ENCODE peak calls at places on chromosomes 3 and 15, in six cellular contexts. One of them, this sample, is unnamed.

GRCh38 chr3:93988283-93988682 is 8.3 kb downstream of the ARL13B start:
- DNase-seq in HepG2: no peak
- DNase-seq in endothelial cell of umbilical vein: peak
- DNase-seq in K562: no peak
- DNase-seq in A549: no peak
- DNase-seq in GM12878: no peak
- DNase-seq in this sample: no peak

GRCh38 chr3:13277860-13278531 is 142.1 kb downstream of the NUP210 start:
- DNase-seq in endothelial cell of umbilical vein: no peak
- DNase-seq in A549: no peak
- DNase-seq in GM12878: no peak
- DNase-seq in K562: peak
- DNase-seq in HepG2: no peak
- DNase-seq in this sample: peak

GRCh38 chr15:51750942-51751686 is at the start of gene TMOD2:
- DNase-seq in GM12878: no peak
- DNase-seq in endothelial cell of umbilical vein: no peak
- DNase-seq in K562: peak
- DNase-seq in A549: peak
- DNase-seq in HepG2: no peak
- DNase-seq in this sample: peak

GRCh38 chr3:19357947-19358346 is 209.6 kb downstream of the KCNH8 start:
- DNase-seq in K562: no peak
- DNase-seq in A549: no peak
- DNase-seq in endothelial cell of umbilical vein: no peak
- DNase-seq in HepG2: no peak
- DNase-seq in GM12878: no peak
- DNase-seq in this sample: no peak

GRCh38 chr15:66139816-66140215 is 113.7 kb downstream of the MEGF11 start:
- DNase-seq in A549: no peak
- DNase-seq in K562: no peak
- DNase-seq in endothelial cell of umbilical vein: no peak
- DNase-seq in GM12878: no peak
- DNase-seq in HepG2: no peak
- DNase-seq in this sample: no peak

GRCh38 chr3:115790759-115791158 is 167.4 kb downstream of the GAP43 start:
- DNase-seq in A549: peak
- DNase-seq in HepG2: peak
- DNase-seq in endothelial cell of umbilical vein: peak
- DNase-seq in K562: peak
- DNase-seq in GM12878: no peak
- DNase-seq in this sample: peak

GRCh38 chr3:168722091-168722490 is 626.4 kb upstream of the GOLIM4 start:
- DNase-seq in K562: no peak
- DNase-seq in HepG2: no peak
- DNase-seq in endothelial cell of umbilical vein: no peak
- DNase-seq in GM12878: no peak
- DNase-seq in A549: no peak
- DNase-seq in this sample: no peak

GRCh38 chr3:23112491-23112890 is 90.6 kb upstream of the UBE2E2 start:
- DNase-seq in endothelial cell of umbilical vein: no peak
- DNase-seq in GM12878: no peak
- DNase-seq in A549: no peak
- DNase-seq in HepG2: no peak
- DNase-seq in K562: no peak
- DNase-seq in this sample: peak

GRCh38 chr15:74826372-74826819 is at the start of gene CPLX3:
- DNase-seq in GM12878: no peak
- DNase-seq in K562: peak
- DNase-seq in endothelial cell of umbilical vein: no peak
- DNase-seq in A549: no peak
- DNase-seq in HepG2: no peak
- DNase-seq in this sample: peak

GRCh38 chr3:127673191-127674098 is 693 bp downstream of the ABTB1 start:
- DNase-seq in HepG2: no peak
- DNase-seq in K562: peak
- DNase-seq in GM12878: no peak
- DNase-seq in endothelial cell of umbilical vein: peak
- DNase-seq in A549: peak
- DNase-seq in this sample: no peak

GRCh38 chr3:22269827-22270226 is 518.8 kb upstream of the ZNF385D start:
- DNase-seq in K562: no peak
- DNase-seq in endothelial cell of umbilical vein: no peak
- DNase-seq in A549: no peak
- DNase-seq in HepG2: no peak
- DNase-seq in GM12878: no peak
- DNase-seq in this sample: no peak

GRCh38 chr3:171831936-171832335 is 11.2 kb upstream of the TMEM212 start:
- DNase-seq in endothelial cell of umbilical vein: no peak
- DNase-seq in GM12878: no peak
- DNase-seq in K562: no peak
- DNase-seq in A549: no peak
- DNase-seq in HepG2: no peak
- DNase-seq in this sample: no peak

GRCh38 chr3:189365609-189366564 is 194.1 kb downstream of the TPRG1 start:
- DNase-seq in A549: no peak
- DNase-seq in GM12878: no peak
- DNase-seq in endothelial cell of umbilical vein: no peak
- DNase-seq in K562: no peak
- DNase-seq in HepG2: no peak
- DNase-seq in this sample: peak

GRCh38 chr15:70509282-70510272 is 253.8 kb downstream of the UACA start:
- DNase-seq in endothelial cell of umbilical vein: no peak
- DNase-seq in GM12878: no peak
- DNase-seq in HepG2: no peak
- DNase-seq in A549: no peak
- DNase-seq in K562: no peak
- DNase-seq in this sample: peak

GRCh38 chr3:20583648-20584047 is 397.6 kb upstream of the SGO1 start:
- DNase-seq in HepG2: no peak
- DNase-seq in A549: no peak
- DNase-seq in endothelial cell of umbilical vein: no peak
- DNase-seq in GM12878: no peak
- DNase-seq in K562: no peak
- DNase-seq in this sample: no peak

GRCh38 chr15:78195735-78196201 is 38.6 kb downstream of the ACSBG1 start:
- DNase-seq in GM12878: no peak
- DNase-seq in HepG2: peak
- DNase-seq in K562: peak
- DNase-seq in A549: peak
- DNase-seq in endothelial cell of umbilical vein: peak
- DNase-seq in this sample: peak

GRCh38 chr3:101902041-101902440 is 52.7 kb downstream of the NFKBIZ start:
- DNase-seq in GM12878: no peak
- DNase-seq in K562: no peak
- DNase-seq in A549: peak
- DNase-seq in endothelial cell of umbilical vein: peak
- DNase-seq in HepG2: no peak
- DNase-seq in this sample: peak

GRCh38 chr15:31265090-31265870 is 61.4 kb upstream of the KLF13 start:
- DNase-seq in endothelial cell of umbilical vein: no peak
- DNase-seq in K562: no peak
- DNase-seq in GM12878: no peak
- DNase-seq in HepG2: peak
- DNase-seq in A549: no peak
- DNase-seq in this sample: peak

GRCh38 chr3:23100106-23100505 is 103.0 kb upstream of the UBE2E2 start:
- DNase-seq in A549: no peak
- DNase-seq in K562: no peak
- DNase-seq in HepG2: no peak
- DNase-seq in GM12878: no peak
- DNase-seq in endothelial cell of umbilical vein: no peak
- DNase-seq in this sample: no peak

GRCh38 chr15:65392368-65392767 is 14.6 kb upstream of the IGDCC3 start:
- DNase-seq in endothelial cell of umbilical vein: no peak
- DNase-seq in GM12878: no peak
- DNase-seq in A549: no peak
- DNase-seq in K562: no peak
- DNase-seq in HepG2: no peak
- DNase-seq in this sample: no peak

GRCh38 chr3:35929158-35929557 is 289.8 kb downstream of the ARPP21 start:
- DNase-seq in A549: no peak
- DNase-seq in GM12878: no peak
- DNase-seq in HepG2: no peak
- DNase-seq in K562: no peak
- DNase-seq in endothelial cell of umbilical vein: peak
- DNase-seq in this sample: no peak

GRCh38 chr15:32119694-32120330 is 89.5 kb downstream of the CHRNA7 start:
- DNase-seq in HepG2: no peak
- DNase-seq in endothelial cell of umbilical vein: no peak
- DNase-seq in A549: no peak
- DNase-seq in GM12878: no peak
- DNase-seq in K562: no peak
- DNase-seq in this sample: no peak

GRCh38 chr15:63476229-63476632 is 28.2 kb upstream of the USP3 start:
- DNase-seq in GM12878: no peak
- DNase-seq in A549: peak
- DNase-seq in HepG2: peak
- DNase-seq in K562: no peak
- DNase-seq in endothelial cell of umbilical vein: peak
- DNase-seq in this sample: no peak

DNA sequence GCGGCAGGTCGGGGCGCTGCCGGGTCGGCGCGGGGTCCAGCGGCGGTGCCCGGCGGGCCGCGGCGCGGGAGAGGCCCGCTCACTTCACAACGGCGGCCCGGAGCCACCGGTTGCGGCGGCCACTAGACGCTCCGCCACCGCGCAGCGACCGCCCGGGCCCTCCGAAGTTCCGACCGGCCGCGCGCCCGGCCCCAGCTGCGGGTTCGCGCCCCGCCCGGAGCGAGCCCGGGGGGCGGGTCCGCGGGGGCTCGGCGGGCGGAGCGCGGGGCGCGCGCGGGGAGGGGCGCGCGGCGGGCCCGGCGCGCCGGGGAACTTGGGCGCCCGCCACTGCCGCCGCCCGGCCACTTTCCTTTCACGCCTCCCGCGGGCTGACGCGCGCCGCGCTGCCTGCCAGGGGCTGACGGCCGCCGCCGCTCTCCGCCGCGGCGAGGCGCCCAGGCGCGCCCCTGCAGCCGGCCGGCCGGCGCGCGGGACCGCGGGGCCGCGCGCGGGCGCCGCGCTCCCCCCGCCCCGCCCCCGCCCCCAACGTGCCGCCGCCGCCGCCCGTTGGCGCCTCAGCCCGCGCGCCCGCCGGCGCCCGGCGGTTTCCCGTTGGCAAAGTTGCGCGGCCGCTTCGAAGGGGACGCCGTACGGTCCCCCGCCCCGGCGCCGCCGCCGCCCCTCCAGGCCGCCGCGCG is 628 bp downstream of the SFMBT1 start:
- DNase-seq in A549: peak
- DNase-seq in K562: peak
- DNase-seq in HepG2: no peak
- DNase-seq in endothelial cell of umbilical vein: no peak
- DNase-seq in GM12878: no peak
- DNase-seq in this sample: peak
- TF ChIP-seq POLR2A in A549: no peak
- TF ChIP-seq POLR2A in K562: no peak
- TF ChIP-seq POLR2A in HepG2: no peak
- TF ChIP-seq POLR2A in endothelial cell of umbilical vein: no peak
- TF ChIP-seq POLR2A in GM12878: peak
- TF ChIP-seq POLR2A in this sample: no peak

GRCh38 chr15:96353931-96354730 is 23.6 kb downstream of the NR2F2 start:
- DNase-seq in endothelial cell of umbilical vein: peak
- DNase-seq in K562: peak
- DNase-seq in HepG2: no peak
- DNase-seq in A549: no peak
- DNase-seq in GM12878: no peak
- DNase-seq in this sample: peak
- TF ChIP-seq MYC in endothelial cell of umbilical vein: no peak
- TF ChIP-seq MYC in K562: no peak
- TF ChIP-seq MYC in HepG2: peak
- TF ChIP-seq MYC in A549: no peak
- TF ChIP-seq MYC in GM12878: no peak
- TF ChIP-seq MYC in this sample: peak

GRCh38 chr3:179432021-179432420 is 19.2 kb downstream of the GNB4 start:
- DNase-seq in HepG2: no peak
- DNase-seq in K562: no peak
- DNase-seq in GM12878: peak
- DNase-seq in A549: no peak
- DNase-seq in endothelial cell of umbilical vein: no peak
- DNase-seq in this sample: peak

GRCh38 chr3:179432451-179432850 is 18.8 kb downstream of the GNB4 start:
- DNase-seq in endothelial cell of umbilical vein: no peak
- DNase-seq in GM12878: no peak
- DNase-seq in HepG2: no peak
- DNase-seq in A549: no peak
- DNase-seq in K562: no peak
- DNase-seq in this sample: no peak

GRCh38 chr3:179438836-179439235 is 12.4 kb downstream of the GNB4 start:
- DNase-seq in A549: no peak
- DNase-seq in endothelial cell of umbilical vein: no peak
- DNase-seq in HepG2: no peak
- DNase-seq in GM12878: peak
- DNase-seq in K562: no peak
- DNase-seq in this sample: no peak

DNA sequence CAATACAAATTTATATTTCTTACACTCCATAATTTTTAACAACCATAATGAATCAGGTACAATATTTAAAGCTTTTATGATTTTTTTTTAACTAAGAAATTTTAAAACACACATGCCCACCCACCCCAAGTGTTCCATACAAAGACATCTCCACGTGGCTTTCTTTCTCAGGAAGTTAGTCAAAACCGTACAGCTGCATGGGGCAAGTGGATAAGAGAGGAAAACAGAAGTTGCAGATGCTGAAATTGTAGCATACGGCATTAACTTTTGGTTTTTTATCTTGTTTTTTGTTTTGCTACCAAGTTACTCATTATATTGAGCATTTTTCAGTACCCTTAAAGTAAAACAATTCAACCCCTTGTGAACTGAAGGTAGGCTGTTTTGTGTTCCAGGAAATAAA is 14.8 kb downstream of the GNB4 start:
- DNase-seq in endothelial cell of umbilical vein: peak
- DNase-seq in A549: no peak
- DNase-seq in HepG2: no peak
- DNase-seq in GM12878: no peak
- DNase-seq in K562: no peak
- DNase-seq in this sample: peak
- H3K4me3 ChIP-seq in endothelial cell of umbilical vein: no peak
- H3K4me3 ChIP-seq in A549: no peak
- H3K4me3 ChIP-seq in HepG2: no peak
- H3K4me3 ChIP-seq in GM12878: no peak
- H3K4me3 ChIP-seq in K562: no peak
- H3K4me3 ChIP-seq in this sample: no peak

GRCh38 chr15:34323217-34323616 is 14.4 kb downstream of the SLC12A6 start:
- DNase-seq in HepG2: no peak
- DNase-seq in K562: no peak
- DNase-seq in GM12878: no peak
- DNase-seq in A549: no peak
- DNase-seq in endothelial cell of umbilical vein: no peak
- DNase-seq in this sample: no peak

GRCh38 chr15:34314491-34314890 is 23.1 kb downstream of the SLC12A6 start:
- DNase-seq in K562: no peak
- DNase-seq in HepG2: no peak
- DNase-seq in A549: no peak
- DNase-seq in endothelial cell of umbilical vein: no peak
- DNase-seq in GM12878: no peak
- DNase-seq in this sample: no peak

GRCh38 chr15:34318277-34319079 is 19.1 kb downstream of the SLC12A6 start:
- DNase-seq in GM12878: no peak
- DNase-seq in endothelial cell of umbilical vein: peak
- DNase-seq in K562: peak
- DNase-seq in A549: peak
- DNase-seq in HepG2: peak
- DNase-seq in this sample: peak
- TF ChIP-seq POLR2A in GM12878: no peak
- TF ChIP-seq POLR2A in endothelial cell of umbilical vein: no peak
- TF ChIP-seq POLR2A in K562: peak
- TF ChIP-seq POLR2A in A549: peak
- TF ChIP-seq POLR2A in HepG2: peak
- TF ChIP-seq POLR2A in this sample: peak